ENCODE peak calls at places on chromosomes 5 and 9, in seven cellular contexts. B is activated CD4-positive, alpha-beta T cell treated with anti-CD3 and anti-CD28 coated beads, Interleukin-2, amount 50 U/mL, for 1 hour; S is CMK; H is foreskin fibroblast; U is bronchial epithelial cell; G is GM04504; J is choroid plexus epithelial cell. T is an unnamed sample.

GRCh38 chr9:97852001-97852398 is 1.0 kb upstream of the FOXE1 start:
- DNase-seq in H (no peak), S (no peak), J (no peak), G (no peak), B (no peak), U (no peak), T (no peak)

GRCh38 chr5:90473321-90474234 is 993 bp downstream of the MBLAC2 start:
- DNase-seq in B (peak; percentile 4), J (peak; percentile 30), U (peak; percentile 28), S (no peak), H (peak; percentile 33), G (no peak), T (peak; percentile 21)

GRCh38 chr9:120922404-120923173 is 4.0 kb downstream of the TRAF1 start:
- DNase-seq in B (no peak), H (no peak), J (no peak), U (no peak), G (no peak), S (no peak), T (no peak)

GRCh38 chr9:85040806-85041575 is 371.5 kb downstream of the NTRK2 start:
- DNase-seq in B (no peak), H (no peak), G (no peak), U (peak; percentile 31), J (no peak), S (no peak), T (no peak)

GRCh38 chr5:167871091-167871490 is 420.4 kb upstream of the WWC1 start:
- DNase-seq in S (no peak), U (no peak), B (no peak), J (no peak), H (no peak), G (no peak), T (no peak)

GRCh38 chr5:125316386-125316785 is 569.9 kb upstream of the ZNF608 start:
- DNase-seq in G (no peak), H (no peak), J (peak; percentile 33), B (no peak), S (no peak), U (no peak), T (no peak)

GRCh38 chr5:1799110-1799601 is 481 bp downstream of the MRPL36 start:
- DNase-seq in B (no peak), J (peak; percentile 43), U (no peak), H (peak; percentile 31), G (no peak), S (no peak), T (no peak)

GRCh38 chr9:134618163-134618822 is 23.3 kb upstream of the COL5A1 start:
- DNase-seq in H (no peak), U (no peak), J (no peak), S (no peak), B (no peak), G (no peak), T (no peak)

GRCh38 chr5:31193591-31194457 is at the start of gene CDH6:
- DNase-seq in H (peak; percentile 4), J (peak; percentile 43), U (peak; percentile 63), S (no peak), B (no peak), G (no peak), T (no peak)

GRCh38 chr5:125446986-125447385 is 700.5 kb upstream of the ZNF608 start:
- DNase-seq in H (peak; percentile 89), B (no peak), J (peak; percentile 96), S (no peak), G (no peak), U (peak; percentile 54), T (no peak)

GRCh38 chr5:3380689-3381088 is 214.9 kb upstream of the IRX1 start:
- DNase-seq in G (no peak), H (no peak), J (no peak), B (no peak), S (no peak), U (no peak), T (no peak)

GRCh38 chr5:5221731-5222130 is 81.6 kb downstream of the ADAMTS16 start:
- DNase-seq in S (no peak), H (no peak), G (no peak), U (no peak), J (peak; percentile 57), B (no peak), T (no peak)

GRCh38 chr5:91486638-91487037 is 103.5 kb upstream of the ARRDC3 start:
- DNase-seq in G (peak; percentile 7), H (peak; percentile 49), J (peak; percentile 36), U (peak; percentile 82), B (no peak), S (no peak), T (no peak)

GRCh38 chr9:89153618-89154017 is 25.0 kb downstream of the SHC3 start:
- DNase-seq in H (peak; percentile 83), G (peak; percentile 43), S (no peak), U (peak; percentile 96), B (no peak), J (peak; percentile 69), T (no peak)

GRCh38 chr5:118558871-118559270 is 429.5 kb downstream of the DTWD2 start:
- DNase-seq in S (no peak), U (peak; percentile 23), G (no peak), B (no peak), H (no peak), J (no peak), T (no peak)

GRCh38 chr5:170109059-170110031 is 3.6 kb downstream of the FOXI1 start:
- DNase-seq in U (no peak), J (no peak), G (no peak), H (no peak), B (no peak), S (no peak), T (no peak)

GRCh38 chr5:126509339-126509738 is 85.7 kb downstream of the ALDH7A1 start:
- DNase-seq in B (no peak), S (no peak), J (peak; percentile 91), H (no peak), G (no peak), U (no peak), T (no peak)

GRCh38 chr5:73299017-73299630 is 126.1 kb downstream of the TMEM174 start:
- DNase-seq in S (no peak), U (no peak), G (no peak), H (no peak), B (no peak), J (no peak), T (no peak)

GRCh38 chr5:98927242-98927987 is 1.4 kb downstream of the CHD1 start:
- DNase-seq in G (peak; percentile 26), H (peak; percentile 34), J (peak; percentile 86), S (no peak), B (peak; percentile 58), U (peak; percentile 61), T (peak; percentile 68)

GRCh38 chr9:135343136-135343535 is 136.4 kb upstream of the PPP1R26 start:
- DNase-seq in U (no peak), H (no peak), G (no peak), B (no peak), S (no peak), J (no peak), T (no peak)

GRCh38 chr9:5326893-5327548 is 12.7 kb downstream of the RLN1 start:
- DNase-seq in J (peak; percentile 7), G (no peak), B (peak; percentile 22), U (peak; percentile 50), S (no peak), H (no peak), T (peak; percentile 5)

GRCh38 chr5:91072891-91073290 is 310.2 kb downstream of the ARRDC3 start:
- DNase-seq in J (peak; percentile 77), H (peak; percentile 56), U (peak; percentile 51), G (peak; percentile 17), S (no peak), B (no peak), T (no peak)

GRCh38 chr9:124783830-124784229 is 6.9 kb downstream of the OLFML2A start:
- DNase-seq in J (no peak), U (no peak), H (no peak), S (no peak), G (no peak), B (no peak), T (no peak)

GRCh38 chr9:94699715-94700114 is 26.8 kb upstream of the AOPEP start:
- DNase-seq in S (no peak), U (no peak), B (no peak), G (no peak), H (no peak), J (no peak), T (no peak)

GRCh38 chr9:18610956-18611355 is 137.0 kb downstream of the ADAMTSL1 start:
- DNase-seq in J (peak; percentile 27), B (no peak), U (no peak), G (no peak), H (no peak), S (no peak), T (no peak)

GRCh38 chr5:174428895-174429294 is 295.5 kb upstream of the MSX2 start:
- DNase-seq in J (no peak), H (no peak), S (no peak), G (no peak), U (no peak), B (no peak), T (no peak)

GRCh38 chr5:154860123-154860522 is 1.7 kb downstream of the CNOT8 start:
- DNase-seq in G (peak; percentile 38), H (peak; percentile 76), S (no peak), J (peak; percentile 82), U (peak; percentile 75), B (peak; percentile 1), T (peak; percentile 20)

GRCh38 chr9:92728831-92729734 is 35.5 kb downstream of the BICD2 start:
- DNase-seq in S (no peak), H (no peak), J (peak; percentile 38), U (no peak), B (no peak), G (no peak), T (no peak)

GRCh38 chr5:148897842-148898241 is 71.4 kb downstream of the ADRB2 start:
- DNase-seq in J (no peak), U (no peak), G (no peak), H (no peak), B (no peak), S (no peak), T (no peak)

T was measured in T-helper 1 cell.